ENCODE peak calls at places on chromosomes 5 and 9, in five cellular contexts. R is AG09309; I is activated T-cell treated with anti-CD3 and anti-CD28 coated beads for 24 hours; W is naive thymus-derived CD8-positive, alpha-beta T cell; L is lung. C is an unnamed sample.

GRCh38 chr5:115806986-115807653 is 9.3 kb downstream of the CDO1 start:
- DNase-seq in R (no peak), I (no peak), W (no peak), L (no peak), C (no peak)

GRCh38 chr5:79471556-79471955 is 42.4 kb downstream of the HOMER1 start:
- DNase-seq in R (no peak), I (no peak), W (no peak), L (no peak), C (no peak)

GRCh38 chr5:115366223-115366622 is 69.8 kb upstream of the CCDC112 start:
- DNase-seq in R (peak), I (no peak), W (no peak), L (no peak), C (no peak)

GRCh38 chr9:115524467-115525059 is 406.6 kb upstream of the TNC start:
- DNase-seq in R (peak), I (peak), W (peak), L (no peak), C (no peak)

GRCh38 chr9:12813960-12814876 is 39.4 kb downstream of the LURAP1L start:
- DNase-seq in R (peak), I (no peak), W (no peak), L (peak), C (no peak)

GRCh38 chr5:139708877-139709586 is 60.9 kb downstream of the CXXC5 start:
- DNase-seq in R (no peak), I (no peak), W (no peak), L (peak), C (no peak)

GRCh38 chr9:70949239-70949638 is 172.2 kb downstream of the TRPM3 start:
- DNase-seq in R (no peak), I (no peak), W (no peak), L (no peak), C (no peak)

GRCh38 chr5:157570801-157571200 is 4.8 kb downstream of the ADAM19 start:
- DNase-seq in R (no peak), I (no peak), W (no peak), L (no peak), C (no peak)

GRCh38 chr5:74251106-74252032 is 389.2 kb downstream of the ENC1 start:
- DNase-seq in R (peak), I (no peak), W (no peak), L (no peak), C (no peak)

GRCh38 chr9:95316794-95317118 is 753 bp downstream of the FANCC start:
- DNase-seq in R (no peak), I (no peak), W (no peak), L (peak), C (peak)

GRCh38 chr5:90612930-90613329 is 54.3 kb downstream of the ADGRV1 start:
- DNase-seq in R (no peak), I (no peak), W (no peak), L (no peak), C (no peak)

GRCh38 chr9:72509635-72510034 is 11.8 kb upstream of the TMC1 start:
- DNase-seq in R (no peak), I (no peak), W (no peak), L (no peak), C (no peak)

GRCh38 chr5:111829701-111830100 is 72.7 kb upstream of the NREP start:
- DNase-seq in R (peak), I (no peak), W (no peak), L (no peak), C (no peak)

GRCh38 chr5:149799119-149799623 is 69.1 kb downstream of the PPARGC1B start:
- DNase-seq in R (peak), I (no peak), W (no peak), L (no peak), C (no peak)

GRCh38 chr9:78031271-78031825 is at the start of gene GNAQ:
- DNase-seq in R (no peak), I (no peak), W (peak), L (no peak), C (peak)

GRCh38 chr5:59139695-59140094 is 556.8 kb downstream of the RAB3C start:
- DNase-seq in R (no peak), I (no peak), W (no peak), L (no peak), C (no peak)

GRCh38 chr5:79759848-79760247 is 70.2 kb downstream of the CMYA5 start:
- DNase-seq in R (no peak), I (no peak), W (no peak), L (no peak), C (no peak)

GRCh38 chr9:37899041-37899440 is 4.9 kb downstream of the SLC25A51 start:
- DNase-seq in R (no peak), I (no peak), W (no peak), L (no peak), C (no peak)